ENCODE peak calls at places on chromosomes 16 and 17, in nine cellular contexts. One of them, this sample, is unnamed. For H3K4me1, the result is how much of the 10 kb centered on the place peaks cover.

GRCh38 chr16:66924527-66925321 is 611 bp downstream of the RRAD start:
- DNase-seq in cardiac muscle cell: peak
- DNase-seq in neuronal stem cell: peak
- DNase-seq in CD8-positive, alpha-beta T cell: no peak
- DNase-seq in left ventricle myocardium inferior: peak
- DNase-seq in psoas muscle: peak
- DNase-seq in heart right ventricle: no peak
- DNase-seq in sigmoid colon: no peak
- DNase-seq in right cardiac atrium: peak
- DNase-seq in this sample: no peak

GRCh38 chr16:66397736-66398433 is 29.2 kb upstream of the BEAN1 start:
- DNase-seq in cardiac muscle cell: no peak
- DNase-seq in sigmoid colon: no peak
- DNase-seq in neuronal stem cell: no peak
- DNase-seq in left ventricle myocardium inferior: no peak
- DNase-seq in heart right ventricle: no peak
- DNase-seq in CD8-positive, alpha-beta T cell: no peak
- DNase-seq in right cardiac atrium: no peak
- DNase-seq in psoas muscle: no peak
- DNase-seq in this sample: no peak

GRCh38 chr17:22278302-22279275 is 586.3 kb downstream of the KCNJ18 start:
- DNase-seq in neuronal stem cell: no peak
- DNase-seq in cardiac muscle cell: no peak
- DNase-seq in heart right ventricle: no peak
- DNase-seq in CD8-positive, alpha-beta T cell: no peak
- DNase-seq in sigmoid colon: peak
- DNase-seq in left ventricle myocardium inferior: no peak
- DNase-seq in right cardiac atrium: no peak
- DNase-seq in psoas muscle: no peak
- DNase-seq in this sample: peak

GRCh38 chr17:65366102-65366844 is 195.2 kb downstream of the AXIN2 start:
- DNase-seq in psoas muscle: no peak
- DNase-seq in left ventricle myocardium inferior: no peak
- DNase-seq in CD8-positive, alpha-beta T cell: no peak
- DNase-seq in cardiac muscle cell: no peak
- DNase-seq in neuronal stem cell: no peak
- DNase-seq in heart right ventricle: no peak
- DNase-seq in right cardiac atrium: no peak
- DNase-seq in sigmoid colon: no peak
- DNase-seq in this sample: no peak

GRCh38 chr16:87581867-87582220 is 20.5 kb upstream of the JPH3 start:
- DNase-seq in CD8-positive, alpha-beta T cell: no peak
- DNase-seq in cardiac muscle cell: no peak
- DNase-seq in sigmoid colon: peak
- DNase-seq in neuronal stem cell: no peak
- DNase-seq in right cardiac atrium: peak
- DNase-seq in left ventricle myocardium inferior: peak
- DNase-seq in heart right ventricle: peak
- DNase-seq in psoas muscle: peak
- DNase-seq in this sample: peak

GRCh38 chr17:81870155-81870977 is 771 bp downstream of the ARHGDIA start:
- DNase-seq in right cardiac atrium: peak
- DNase-seq in left ventricle myocardium inferior: no peak
- DNase-seq in neuronal stem cell: no peak
- DNase-seq in sigmoid colon: peak
- DNase-seq in psoas muscle: peak
- DNase-seq in CD8-positive, alpha-beta T cell: no peak
- DNase-seq in heart right ventricle: peak
- DNase-seq in cardiac muscle cell: peak
- DNase-seq in this sample: no peak

GRCh38 chr16:17589898-17590297 is 119.1 kb upstream of the XYLT1 start:
- DNase-seq in sigmoid colon: no peak
- DNase-seq in CD8-positive, alpha-beta T cell: no peak
- DNase-seq in cardiac muscle cell: no peak
- DNase-seq in heart right ventricle: no peak
- DNase-seq in right cardiac atrium: no peak
- DNase-seq in psoas muscle: no peak
- DNase-seq in left ventricle myocardium inferior: no peak
- DNase-seq in neuronal stem cell: no peak
- DNase-seq in this sample: no peak

GRCh38 chr16:66515543-66516171 is 34.3 kb downstream of the TK2 start:
- DNase-seq in left ventricle myocardium inferior: no peak
- DNase-seq in heart right ventricle: no peak
- DNase-seq in psoas muscle: no peak
- DNase-seq in sigmoid colon: peak
- DNase-seq in cardiac muscle cell: no peak
- DNase-seq in neuronal stem cell: no peak
- DNase-seq in right cardiac atrium: peak
- DNase-seq in CD8-positive, alpha-beta T cell: no peak
- DNase-seq in this sample: no peak

GRCh38 chr16:57386381-57386951 is 14.2 kb downstream of the CX3CL1 start:
- DNase-seq in psoas muscle: no peak
- DNase-seq in left ventricle myocardium inferior: no peak
- DNase-seq in neuronal stem cell: no peak
- DNase-seq in right cardiac atrium: no peak
- DNase-seq in CD8-positive, alpha-beta T cell: no peak
- DNase-seq in sigmoid colon: no peak
- DNase-seq in cardiac muscle cell: no peak
- DNase-seq in heart right ventricle: peak
- DNase-seq in this sample: no peak

GRCh38 chr16:165539-166374 is at the start of gene HBM:
- DNase-seq in left ventricle myocardium inferior: no peak
- DNase-seq in right cardiac atrium: no peak
- DNase-seq in neuronal stem cell: no peak
- DNase-seq in sigmoid colon: no peak
- DNase-seq in CD8-positive, alpha-beta T cell: no peak
- DNase-seq in heart right ventricle: no peak
- DNase-seq in cardiac muscle cell: no peak
- DNase-seq in psoas muscle: no peak
- DNase-seq in this sample: no peak

GRCh38 chr17:50636145-50636803 is 1.6 kb downstream of the ABCC3 start:
- DNase-seq in cardiac muscle cell: no peak
- DNase-seq in CD8-positive, alpha-beta T cell: no peak
- DNase-seq in right cardiac atrium: no peak
- DNase-seq in left ventricle myocardium inferior: no peak
- DNase-seq in sigmoid colon: no peak
- DNase-seq in psoas muscle: no peak
- DNase-seq in heart right ventricle: no peak
- DNase-seq in neuronal stem cell: no peak
- DNase-seq in this sample: no peak

DNA sequence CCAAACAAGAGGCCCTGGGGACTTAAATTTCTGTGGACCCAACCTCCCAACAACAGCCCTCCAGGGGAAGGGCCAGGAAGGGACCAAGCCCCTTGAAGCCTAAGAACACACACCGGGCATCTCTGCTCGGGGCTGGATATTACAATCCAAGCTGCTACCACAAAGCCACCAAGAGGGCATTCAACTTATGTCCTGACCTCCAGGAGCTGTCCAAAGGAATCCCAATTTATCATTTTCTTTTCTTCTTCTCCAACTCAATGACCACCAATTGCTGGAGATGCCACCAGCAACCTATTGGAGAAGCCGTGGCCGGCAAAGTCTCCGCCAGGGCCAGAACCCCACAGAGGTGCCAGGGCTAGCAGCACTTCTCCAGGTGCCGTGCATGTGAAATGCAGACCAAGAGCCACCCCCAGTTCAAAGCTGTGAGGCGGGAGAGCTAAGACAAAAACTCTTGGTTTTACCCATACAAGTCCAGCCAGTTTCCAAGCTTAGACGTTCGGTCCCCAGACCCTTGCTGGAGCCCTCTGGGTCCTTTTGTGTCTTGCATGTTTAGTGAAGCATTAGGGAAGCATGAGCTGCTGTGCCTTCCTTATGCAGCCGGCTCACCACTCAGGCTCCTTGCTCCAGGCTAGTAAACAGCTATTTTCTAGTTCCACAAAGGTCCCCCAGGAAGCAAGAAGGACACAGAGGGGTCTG is 3.4 kb downstream of the PITPNA start:
- DNase-seq in heart right ventricle: no peak
- DNase-seq in right cardiac atrium: no peak
- DNase-seq in psoas muscle: no peak
- DNase-seq in left ventricle myocardium inferior: no peak
- DNase-seq in CD8-positive, alpha-beta T cell: no peak
- DNase-seq in cardiac muscle cell: no peak
- DNase-seq in sigmoid colon: no peak
- DNase-seq in neuronal stem cell: no peak
- DNase-seq in this sample: no peak
- H3K4me1 ChIP-seq in heart right ventricle: half or more
- H3K4me1 ChIP-seq in right cardiac atrium: under half
- H3K4me1 ChIP-seq in psoas muscle: under half
- H3K4me1 ChIP-seq in left ventricle myocardium inferior: half or more
- H3K4me1 ChIP-seq in CD8-positive, alpha-beta T cell: under half
- H3K4me1 ChIP-seq in cardiac muscle cell: under half
- H3K4me1 ChIP-seq in sigmoid colon: under half
- H3K4me1 ChIP-seq in neuronal stem cell: under half
- H3K4me1 ChIP-seq in this sample: under half

GRCh38 chr17:77409282-77410161 is 268.8 kb downstream of the SEC14L1 start:
- DNase-seq in left ventricle myocardium inferior: peak
- DNase-seq in neuronal stem cell: no peak
- DNase-seq in CD8-positive, alpha-beta T cell: no peak
- DNase-seq in sigmoid colon: peak
- DNase-seq in cardiac muscle cell: peak
- DNase-seq in psoas muscle: peak
- DNase-seq in right cardiac atrium: peak
- DNase-seq in heart right ventricle: peak
- DNase-seq in this sample: no peak
- H3K27ac ChIP-seq in left ventricle myocardium inferior: peak
- H3K27ac ChIP-seq in neuronal stem cell: peak
- H3K27ac ChIP-seq in CD8-positive, alpha-beta T cell: peak
- H3K27ac ChIP-seq in sigmoid colon: peak
- H3K27ac ChIP-seq in cardiac muscle cell: peak
- H3K27ac ChIP-seq in psoas muscle: peak
- H3K27ac ChIP-seq in right cardiac atrium: no peak
- H3K27ac ChIP-seq in heart right ventricle: peak
- H3K27ac ChIP-seq in this sample: peak

DNA sequence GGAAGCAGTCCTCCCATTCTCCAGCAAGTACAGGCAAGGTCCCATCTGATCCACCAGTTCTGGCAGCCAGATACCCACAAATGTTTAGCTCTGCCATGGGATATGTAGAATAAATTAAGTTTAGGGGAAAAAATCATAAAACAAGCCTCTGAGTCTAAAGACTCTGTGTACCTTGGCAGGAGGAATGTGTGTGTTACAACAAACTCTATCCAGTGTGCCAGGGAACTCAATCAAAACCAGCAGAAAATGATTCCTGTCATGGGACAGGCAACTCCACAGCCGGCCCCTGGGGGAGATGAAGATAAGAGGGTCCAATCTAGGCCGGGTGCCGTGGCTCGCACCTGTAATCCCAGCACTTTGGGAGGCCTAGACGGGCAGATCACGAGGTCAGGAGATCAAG is 73.4 kb downstream of the MRM3 start:
- DNase-seq in CD8-positive, alpha-beta T cell: no peak
- DNase-seq in neuronal stem cell: no peak
- DNase-seq in left ventricle myocardium inferior: no peak
- DNase-seq in right cardiac atrium: no peak
- DNase-seq in psoas muscle: no peak
- DNase-seq in heart right ventricle: no peak
- DNase-seq in sigmoid colon: no peak
- DNase-seq in cardiac muscle cell: no peak
- DNase-seq in this sample: no peak
- H3K4me1 ChIP-seq in CD8-positive, alpha-beta T cell: under half
- H3K4me1 ChIP-seq in neuronal stem cell: under half
- H3K4me1 ChIP-seq in left ventricle myocardium inferior: under half
- H3K4me1 ChIP-seq in right cardiac atrium: under half
- H3K4me1 ChIP-seq in psoas muscle: under half
- H3K4me1 ChIP-seq in heart right ventricle: under half
- H3K4me1 ChIP-seq in sigmoid colon: under half
- H3K4me1 ChIP-seq in cardiac muscle cell: under half
- H3K4me1 ChIP-seq in this sample: under half

GRCh38 chr16:24013054-24013636 is 177.4 kb downstream of the PRKCB start:
- DNase-seq in sigmoid colon: no peak
- DNase-seq in left ventricle myocardium inferior: no peak
- DNase-seq in right cardiac atrium: no peak
- DNase-seq in cardiac muscle cell: no peak
- DNase-seq in neuronal stem cell: no peak
- DNase-seq in heart right ventricle: no peak
- DNase-seq in CD8-positive, alpha-beta T cell: no peak
- DNase-seq in psoas muscle: no peak
- DNase-seq in this sample: no peak

GRCh38 chr16:24011237-24011636 is 175.5 kb downstream of the PRKCB start:
- DNase-seq in psoas muscle: no peak
- DNase-seq in right cardiac atrium: no peak
- DNase-seq in heart right ventricle: no peak
- DNase-seq in neuronal stem cell: no peak
- DNase-seq in cardiac muscle cell: no peak
- DNase-seq in CD8-positive, alpha-beta T cell: no peak
- DNase-seq in sigmoid colon: no peak
- DNase-seq in left ventricle myocardium inferior: no peak
- DNase-seq in this sample: no peak

GRCh38 chr16:24010440-24011089 is 174.8 kb downstream of the PRKCB start:
- DNase-seq in CD8-positive, alpha-beta T cell: peak
- DNase-seq in cardiac muscle cell: peak
- DNase-seq in sigmoid colon: peak
- DNase-seq in neuronal stem cell: peak
- DNase-seq in right cardiac atrium: peak
- DNase-seq in left ventricle myocardium inferior: peak
- DNase-seq in psoas muscle: peak
- DNase-seq in heart right ventricle: peak
- DNase-seq in this sample: peak

GRCh38 chr16:24015923-24016322 is 180.1 kb downstream of the PRKCB start:
- DNase-seq in neuronal stem cell: no peak
- DNase-seq in right cardiac atrium: no peak
- DNase-seq in CD8-positive, alpha-beta T cell: no peak
- DNase-seq in sigmoid colon: no peak
- DNase-seq in left ventricle myocardium inferior: no peak
- DNase-seq in cardiac muscle cell: no peak
- DNase-seq in heart right ventricle: no peak
- DNase-seq in psoas muscle: no peak
- DNase-seq in this sample: no peak

DNA sequence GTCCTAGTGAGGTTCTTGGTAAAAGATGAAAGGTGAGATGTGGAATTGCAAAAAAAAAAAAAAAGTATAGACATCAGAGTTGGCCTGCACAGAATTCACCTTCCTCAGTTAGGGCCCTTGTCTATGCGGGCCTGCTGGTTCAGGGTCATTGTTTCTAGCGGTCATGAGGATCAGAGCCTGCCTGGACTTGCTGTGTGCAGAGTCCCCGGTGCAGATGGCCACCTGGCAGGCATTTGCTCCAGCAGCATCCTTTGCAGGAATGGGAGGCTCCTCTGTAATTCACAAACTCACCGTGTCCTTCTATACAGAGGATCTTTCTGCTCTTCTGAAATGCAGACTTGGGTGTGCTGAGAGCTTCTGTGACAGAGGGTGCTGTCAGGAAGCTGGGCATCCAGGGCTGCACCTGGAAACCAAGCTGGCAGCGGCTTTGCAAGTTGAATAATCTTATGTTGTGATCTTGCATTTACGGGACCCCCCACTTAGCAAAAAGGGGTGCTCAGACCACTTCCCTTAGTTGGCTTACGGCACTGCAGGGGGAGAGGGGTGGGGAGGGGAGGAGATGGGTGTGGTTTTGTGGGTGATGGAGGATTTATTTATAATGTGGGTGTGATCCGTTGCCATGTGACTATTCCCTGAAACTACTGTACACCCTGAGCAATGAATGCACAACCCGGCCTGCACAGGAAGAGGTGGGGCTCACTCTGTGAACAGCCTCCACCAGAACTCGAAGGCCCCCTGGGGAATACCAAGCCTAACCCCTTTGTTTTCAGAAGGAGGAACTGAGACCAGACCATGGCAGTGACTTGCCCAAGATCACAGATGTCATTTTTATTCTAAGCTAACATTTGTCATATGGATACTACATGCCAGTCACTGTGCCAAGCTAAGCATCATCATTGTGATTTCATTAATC is 178.2 kb downstream of the PRKCB start:
- DNase-seq in psoas muscle: no peak
- DNase-seq in cardiac muscle cell: no peak
- DNase-seq in sigmoid colon: no peak
- DNase-seq in heart right ventricle: peak
- DNase-seq in left ventricle myocardium inferior: no peak
- DNase-seq in neuronal stem cell: no peak
- DNase-seq in CD8-positive, alpha-beta T cell: peak
- DNase-seq in right cardiac atrium: no peak
- DNase-seq in this sample: no peak
- H3K27ac ChIP-seq in psoas muscle: no peak
- H3K27ac ChIP-seq in cardiac muscle cell: no peak
- H3K27ac ChIP-seq in sigmoid colon: no peak
- H3K27ac ChIP-seq in heart right ventricle: no peak
- H3K27ac ChIP-seq in left ventricle myocardium inferior: no peak
- H3K27ac ChIP-seq in neuronal stem cell: no peak
- H3K27ac ChIP-seq in CD8-positive, alpha-beta T cell: peak
- H3K27ac ChIP-seq in right cardiac atrium: no peak
- H3K27ac ChIP-seq in this sample: no peak